ENCODE peak calls at places on chromosomes 2 and 18, in six cellular contexts. D is body of pancreas, X is colonic mucosa, N is heart right ventricle, J is lower leg skin, E is tibial nerve. Y is an unnamed sample.

GRCh38 chr2:38716185-38716584 is 35.0 kb downstream of the SRSF7 start:
- DNase-seq in D (no peak), X (no peak), N (no peak), J (no peak), E (no peak), Y (no peak)

GRCh38 chr2:230602562-230603230 is 109.9 kb upstream of the CAB39 start:
- DNase-seq in D (no peak), X (no peak), N (no peak), J (no peak), E (no peak), Y (no peak)

GRCh38 chr2:105575626-105576025 is 169.1 kb upstream of the NCK2 start:
- DNase-seq in D (no peak), X (no peak), N (no peak), J (no peak), E (no peak), Y (no peak)

GRCh38 chr2:169664978-169665930 is 29.0 kb downstream of the CFAP210 start:
- DNase-seq in D (no peak), X (no peak), N (no peak), J (no peak), E (no peak), Y (no peak)

GRCh38 chr18:71398530-71398929 is 1109.7 kb downstream of the SOCS6 start:
- DNase-seq in D (no peak), X (no peak), N (no peak), J (no peak), E (no peak), Y (no peak)

GRCh38 chr18:36872329-36872728 is 43.4 kb downstream of the KIAA1328 start:
- DNase-seq in D (no peak), X (no peak), N (no peak), J (no peak), E (no peak), Y (no peak)

GRCh38 chr2:7012141-7012809 is 95.1 kb downstream of the RNF144A start:
- DNase-seq in D (no peak), X (no peak), N (peak; percentile 60), J (no peak), E (no peak), Y (no peak)

GRCh38 chr2:201203916-201204654 is 21.1 kb downstream of the CASP10 start:
- DNase-seq in D (peak; percentile 19), X (no peak), N (no peak), J (no peak), E (no peak), Y (no peak)

GRCh38 chr18:79687806-79688205 is 8.2 kb downstream of the CTDP1 start:
- DNase-seq in D (peak; percentile 86), X (no peak), N (no peak), J (no peak), E (no peak), Y (no peak)

GRCh38 chr2:106366145-106366544 is 102.1 kb downstream of the RGPD3 start:
- DNase-seq in D (no peak), X (no peak), N (no peak), J (no peak), E (no peak), Y (no peak)

GRCh38 chr2:97675714-97676113 is 6.2 kb downstream of the C2orf92 start:
- DNase-seq in D (no peak), X (no peak), N (no peak), J (no peak), E (no peak), Y (no peak)

GRCh38 chr2:175605989-175606841 is 395.9 kb downstream of the LNPK start:
- DNase-seq in D (no peak), X (no peak), N (no peak), J (no peak), E (no peak), Y (no peak)

GRCh38 chr18:72114801-72115594 is 429.1 kb downstream of the CBLN2 start:
- DNase-seq in D (no peak), X (no peak), N (no peak), J (no peak), E (no peak), Y (no peak)

GRCh38 chr2:132584976-132585817 is 84.8 kb downstream of the LYPD1 start:
- DNase-seq in D (no peak), X (peak; percentile 14), N (no peak), J (no peak), E (no peak), Y (no peak)

GRCh38 chr2:65708129-65708528 is 275.7 kb upstream of the SPRED2 start:
- DNase-seq in D (no peak), X (no peak), N (no peak), J (no peak), E (no peak), Y (no peak)

GRCh38 chr2:216115224-216115582 is 6.1 kb downstream of the XRCC5 start:
- DNase-seq in D (no peak), X (no peak), N (no peak), J (no peak), E (no peak), Y (no peak)

GRCh38 chr2:195051401-195051800 is 605.6 kb upstream of the SLC39A10 start:
- DNase-seq in D (no peak), X (no peak), N (no peak), J (no peak), E (no peak), Y (no peak)

GRCh38 chr18:23816740-23817139 is 127.5 kb downstream of the LAMA3 start:
- DNase-seq in D (no peak), X (no peak), N (no peak), J (no peak), E (no peak), Y (no peak)

GRCh38 chr2:100537918-100538317 is 24.9 kb upstream of the PDCL3 start:
- DNase-seq in D (no peak), X (no peak), N (no peak), J (no peak), E (no peak), Y (no peak)

GRCh38 chr2:24337958-24338357 is 22.4 kb downstream of the ITSN2 start:
- DNase-seq in D (no peak), X (no peak), N (no peak), J (no peak), E (no peak), Y (no peak)

GRCh38 chr2:144877893-144878292 is 358.0 kb upstream of the ZEB2 start:
- DNase-seq in D (no peak), X (no peak), N (no peak), J (no peak), E (no peak), Y (no peak)

GRCh38 chr2:18176679-18177215 is 298.3 kb downstream of the KCNS3 start:
- DNase-seq in D (no peak), X (no peak), N (no peak), J (no peak), E (no peak), Y (no peak)

GRCh38 chr18:29406996-29407395 is 1230.1 kb upstream of the CDH2 start:
- DNase-seq in D (no peak), X (no peak), N (no peak), J (no peak), E (no peak), Y (no peak)

GRCh38 chr2:121340926-121341325 is 55.9 kb upstream of the TFCP2L1 start:
- DNase-seq in D (no peak), X (no peak), N (no peak), J (no peak), E (no peak), Y (no peak)

GRCh38 chr18:77478619-77479018 is 229.0 kb downstream of the GALR1 start:
- DNase-seq in D (peak; percentile 34), X (peak; percentile 29), N (peak; percentile 81), J (peak; percentile 68), E (peak; percentile 23), Y (no peak)

GRCh38 chr2:9768388-9768787 is 74.9 kb upstream of the TAF1B start:
- DNase-seq in D (peak; percentile 83), X (no peak), N (no peak), J (no peak), E (peak; percentile 5), Y (no peak)
- TF ChIP-seq CTCF in D (peak; percentile 63), X (peak; percentile 25), N (no peak), J (no peak), E (no peak), Y (no peak)

GRCh38 chr2:42598656-42599267 is 30.3 kb downstream of the MTA3 start:
- DNase-seq in D (no peak), X (no peak), N (no peak), J (no peak), E (no peak), Y (no peak)
- TF ChIP-seq CTCF in D (no peak), X (no peak), N (no peak), J (no peak), E (no peak), Y (no peak)

GRCh38 chr2:238239552-238239871 is 326 bp downstream of the HES6 start:
- DNase-seq in D (peak; percentile 35), X (no peak), N (no peak), J (no peak), E (no peak), Y (no peak)
- TF ChIP-seq CTCF in D (no peak), X (no peak), N (no peak), J (no peak), E (no peak), Y (no peak)

GRCh38 chr18:33212363-33212762 is 228.2 kb downstream of the CCDC178 start:
- DNase-seq in D (no peak), X (no peak), N (no peak), J (no peak), E (no peak), Y (no peak)

GRCh38 chr18:33205777-33206176 is 234.7 kb downstream of the CCDC178 start:
- DNase-seq in D (no peak), X (no peak), N (no peak), J (no peak), E (no peak), Y (no peak)

GRCh38 chr18:33210575-33211189 is 229.8 kb downstream of the CCDC178 start:
- DNase-seq in D (no peak), X (no peak), N (no peak), J (no peak), E (no peak), Y (no peak)
- TF ChIP-seq CTCF in D (peak; percentile 32), X (peak; percentile 53), N (no peak), J (no peak), E (no peak), Y (no peak)

DNA sequence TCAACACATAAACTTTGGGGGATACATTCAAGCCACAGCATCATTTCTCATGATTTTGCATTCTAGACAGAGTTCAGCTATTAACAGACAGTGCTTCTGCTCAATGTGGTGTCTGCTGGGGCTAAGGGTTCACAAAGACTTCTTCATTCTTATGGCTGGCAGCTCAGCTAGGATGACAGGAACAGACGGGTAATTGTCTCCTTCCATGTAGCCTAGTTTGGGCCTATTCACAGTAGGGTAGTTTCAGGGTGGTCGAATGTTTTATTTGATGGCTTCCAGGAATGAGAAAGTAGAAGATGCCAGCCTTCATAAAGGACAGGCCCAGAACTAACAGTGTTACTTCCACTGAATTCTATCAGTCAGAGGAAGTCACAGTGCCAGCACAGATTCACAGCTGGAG is 26.0 kb upstream of the BCL2L11 start:
- DNase-seq in D (no peak), X (no peak), N (no peak), J (no peak), E (no peak), Y (no peak)
- TF ChIP-seq CTCF in D (no peak), X (no peak), N (no peak), J (no peak), E (no peak), Y (no peak)

Y was measured in omental fat pad.